ENCODE peak calls at places on chromosome X, in six cellular contexts. W, E, R, X, D and O are unnamed samples.

GRCh38 chrX:68936608-68937007 is 107.8 kb downstream of the EFNB1 start:
- DNase-seq in W (no peak), E (no peak), R (no peak), X (no peak), D (no peak), O (no peak)

GRCh38 chrX:45697591-45697990 is 496.9 kb upstream of the DIPK2B start:
- DNase-seq in W (no peak), E (no peak), R (no peak), X (no peak), D (no peak), O (no peak)

GRCh38 chrX:56120242-56120641 is 111.9 kb upstream of the KLF8 start:
- DNase-seq in W (no peak), E (no peak), R (no peak), X (no peak), D (no peak), O (no peak)

GRCh38 chrX:138745215-138745614 is 33.7 kb upstream of the FGF13 start:
- DNase-seq in W (no peak), E (no peak), R (no peak), X (no peak), D (no peak), O (no peak)

GRCh38 chrX:50204364-50204899 is at the start of gene CCNB3:
- DNase-seq in W (peak; percentile 52), E (peak; percentile 55), R (peak; percentile 49), X (peak; percentile 72), D (peak; percentile 66), O (peak; percentile 87)

GRCh38 chrX:16445166-16445752 is 204.7 kb upstream of the S100G start:
- DNase-seq in W (peak; percentile 13), E (peak; percentile 10), R (peak; percentile 9), X (peak; percentile 27), D (peak; percentile 24), O (no peak)

GRCh38 chrX:66046612-66047235 is 6.8 kb upstream of the VSIG4 start:
- DNase-seq in W (no peak), E (peak; percentile 8), R (no peak), X (peak; percentile 30), D (no peak), O (peak; percentile 52)

GRCh38 chrX:72306851-72307645 is 1.3 kb upstream of the CITED1 start:
- DNase-seq in W (no peak), E (peak; percentile 22), R (no peak), X (peak; percentile 26), D (no peak), O (peak; percentile 75)

GRCh38 chrX:153861147-153861546 is 24.8 kb downstream of the L1CAM start:
- DNase-seq in W (no peak), E (no peak), R (no peak), X (no peak), D (no peak), O (no peak)

GRCh38 chrX:42920752-42921151 is 142.8 kb upstream of the PPP1R2C start:
- DNase-seq in W (no peak), E (no peak), R (no peak), X (no peak), D (no peak), O (no peak)

GRCh38 chrX:130174051-130174704 is 2.4 kb downstream of the RAB33A start:
- DNase-seq in W (no peak), E (no peak), R (no peak), X (no peak), D (no peak), O (no peak)

GRCh38 chrX:104482757-104483156 is 83.2 kb upstream of the IL1RAPL2 start:
- DNase-seq in W (no peak), E (no peak), R (no peak), X (no peak), D (no peak), O (no peak)

GRCh38 chrX:69151898-69152297 is 13.4 kb downstream of the PJA1 start:
- DNase-seq in W (no peak), E (no peak), R (no peak), X (no peak), D (no peak), O (no peak)

GRCh38 chrX:111041018-111041462 is 55.0 kb upstream of the PAK3 start:
- DNase-seq in W (no peak), E (no peak), R (no peak), X (no peak), D (no peak), O (no peak)

GRCh38 chrX:150712619-150713018 is 19.4 kb downstream of the MTMR1 start:
- DNase-seq in W (no peak), E (no peak), R (no peak), X (no peak), D (no peak), O (no peak)

GRCh38 chrX:1246816-1247215 is 21.8 kb upstream of the CSF2RA start:
- DNase-seq in W (peak; percentile 64), E (peak; percentile 82), R (peak; percentile 75), X (peak; percentile 89), D (peak; percentile 75), O (peak; percentile 75)

GRCh38 chrX:110852180-110852579 is 56.6 kb upstream of the CHRDL1 start:
- DNase-seq in W (no peak), E (no peak), R (no peak), X (no peak), D (no peak), O (no peak)

GRCh38 chrX:132030264-132030663 is 7.2 kb downstream of the STK26 start:
- DNase-seq in W (no peak), E (no peak), R (no peak), X (no peak), D (no peak), O (no peak)

GRCh38 chrX:46626566-46626965 is 53.0 kb downstream of the CHST7 start:
- DNase-seq in W (no peak), E (no peak), R (no peak), X (peak; percentile 26), D (no peak), O (no peak)

GRCh38 chrX:125394449-125394848 is 74.8 kb downstream of the TEX13C start:
- DNase-seq in W (no peak), E (no peak), R (no peak), X (no peak), D (no peak), O (no peak)

GRCh38 chrX:65634732-65635131 is 32.7 kb upstream of the MSN start:
- DNase-seq in W (no peak), E (no peak), R (no peak), X (no peak), D (no peak), O (no peak)

GRCh38 chrX:96696462-96696861 is 11.8 kb downstream of the DIAPH2 start:
- DNase-seq in W (no peak), E (no peak), R (no peak), X (no peak), D (no peak), O (no peak)

GRCh38 chrX:47662144-47662657 is 3.2 kb upstream of the UXT start:
- DNase-seq in W (no peak), E (peak; percentile 29), R (no peak), X (peak; percentile 53), D (no peak), O (no peak)

GRCh38 chrX:101478366-101478765 is 6.9 kb upstream of the ARMCX4 start:
- DNase-seq in W (no peak), E (no peak), R (no peak), X (no peak), D (no peak), O (no peak)

GRCh38 chrX:56728321-56728720 is 722 bp upstream of the NBDY start:
- DNase-seq in W (no peak), E (no peak), R (no peak), X (no peak), D (no peak), O (no peak)

GRCh38 chrX:149074429-149074828 is 430.7 kb downstream of the IDS start:
- DNase-seq in W (no peak), E (peak; percentile 0), R (no peak), X (no peak), D (no peak), O (no peak)

GRCh38 chrX:41137589-41137988 is 52.3 kb downstream of the USP9X start:
- DNase-seq in W (no peak), E (no peak), R (no peak), X (no peak), D (no peak), O (no peak)

GRCh38 chrX:103817502-103817901 is 14.6 kb downstream of the RAB9B start:
- DNase-seq in W (peak; percentile 2), E (no peak), R (no peak), X (no peak), D (no peak), O (no peak)

GRCh38 chrX:149937881-149938426 is 337 bp downstream of the EOLA2 start:
- DNase-seq in W (peak; percentile 23), E (no peak), R (no peak), X (peak; percentile 3), D (peak; percentile 25), O (no peak)

GRCh38 chrX:8879750-8880149 is 78.6 kb upstream of the FAM9A start:
- DNase-seq in W (peak; percentile 7), E (peak; percentile 1), R (no peak), X (peak; percentile 4), D (peak; percentile 22), O (peak; percentile 51)

GRCh38 chrX:110001702-110002299 is 1.1 kb upstream of the TMEM164 start:
- DNase-seq in W (no peak), E (no peak), R (no peak), X (no peak), D (no peak), O (no peak)

GRCh38 chrX:8815460-8816065 is 14.4 kb upstream of the FAM9A start:
- DNase-seq in W (no peak), E (no peak), R (no peak), X (no peak), D (no peak), O (no peak)

GRCh38 chrX:15903186-15903681 is 48.6 kb upstream of the AP1S2 start:
- DNase-seq in W (no peak), E (no peak), R (no peak), X (no peak), D (no peak), O (no peak)

GRCh38 chrX:148854351-148854750 is 353.9 kb downstream of the AFF2 start:
- DNase-seq in W (no peak), E (no peak), R (no peak), X (no peak), D (no peak), O (no peak)

GRCh38 chrX:38999967-39000745 is 198.9 kb downstream of the MID1IP1 start:
- DNase-seq in W (no peak), E (no peak), R (no peak), X (no peak), D (no peak), O (no peak)

GRCh38 chrX:20906571-20906970 is 467.6 kb upstream of the CNKSR2 start:
- DNase-seq in W (no peak), E (no peak), R (no peak), X (no peak), D (no peak), O (no peak)

GRCh38 chrX:133923113-133923512 is 62.3 kb downstream of the GPC3 start:
- DNase-seq in W (no peak), E (no peak), R (no peak), X (no peak), D (no peak), O (no peak)

GRCh38 chrX:110120025-110120424 is 117.1 kb downstream of the TMEM164 start:
- DNase-seq in W (no peak), E (no peak), R (no peak), X (no peak), D (no peak), O (no peak)

GRCh38 chrX:36913551-36913950 is 94.6 kb upstream of the FAM47C start:
- DNase-seq in W (no peak), E (no peak), R (no peak), X (no peak), D (no peak), O (no peak)